ENCODE peak calls at places on chromosomes 4 and X, in nine cellular contexts. M, C, F, V, S, Q, I, O and H are unnamed samples.

GRCh38 chrX:107505223-107505622 is 55.8 kb downstream of the FRMPD3 start:
- DNase-seq in M (no peak), C (no peak), F (no peak), V (no peak), S (no peak), Q (no peak), I (no peak), O (peak), H (no peak)

GRCh38 chr4:124946696-124947095 is 234.2 kb upstream of the ANKRD50 start:
- DNase-seq in M (no peak), C (no peak), F (no peak), V (no peak), S (no peak), Q (no peak), I (no peak), O (no peak), H (no peak)

GRCh38 chr4:35459045-35459444 is 785.3 kb downstream of the ARAP2 start:
- DNase-seq in M (no peak), C (no peak), F (no peak), V (no peak), S (no peak), Q (no peak), I (no peak), O (no peak), H (no peak)

GRCh38 chr4:1379351-1379781 is 26.9 kb downstream of the NKX1-1 start:
- DNase-seq in M (no peak), C (peak), F (no peak), V (no peak), S (no peak), Q (no peak), I (no peak), O (no peak), H (no peak)

GRCh38 chr4:52019941-52020657 is at the start of gene LRRC66:
- DNase-seq in M (no peak), C (peak), F (peak), V (no peak), S (no peak), Q (no peak), I (no peak), O (peak), H (no peak)

GRCh38 chr4:42278709-42279324 is 118.5 kb upstream of the SHISA3 start:
- DNase-seq in M (no peak), C (no peak), F (no peak), V (no peak), S (no peak), Q (no peak), I (no peak), O (no peak), H (no peak)

GRCh38 chrX:23644744-23645143 is 22.5 kb upstream of the PRDX4 start:
- DNase-seq in M (no peak), C (no peak), F (no peak), V (no peak), S (no peak), Q (no peak), I (no peak), O (no peak), H (no peak)

GRCh38 chrX:105552395-105552794 is 269.9 kb upstream of the NRK start:
- DNase-seq in M (no peak), C (no peak), F (no peak), V (no peak), S (peak), Q (peak), I (no peak), O (peak), H (no peak)

GRCh38 chr4:2320746-2321145 is 58.8 kb upstream of the MXD4 start:
- DNase-seq in M (no peak), C (no peak), F (no peak), V (no peak), S (no peak), Q (no peak), I (no peak), O (no peak), H (no peak)

GRCh38 chrX:45807572-45808425 is 607.1 kb upstream of the DIPK2B start:
- DNase-seq in M (no peak), C (no peak), F (peak), V (no peak), S (peak), Q (no peak), I (peak), O (no peak), H (no peak)

GRCh38 chr4:1576200-1576960 is 107.7 kb downstream of the FAM53A start:
- DNase-seq in M (no peak), C (peak), F (no peak), V (no peak), S (no peak), Q (no peak), I (no peak), O (no peak), H (no peak)

GRCh38 chr4:126850286-126850685 is 782.5 kb upstream of the INTU start:
- DNase-seq in M (no peak), C (no peak), F (peak), V (no peak), S (peak), Q (peak), I (peak), O (peak), H (no peak)

GRCh38 chrX:8844157-8844556 is 43.0 kb upstream of the FAM9A start:
- DNase-seq in M (no peak), C (no peak), F (no peak), V (no peak), S (no peak), Q (no peak), I (no peak), O (peak), H (no peak)

GRCh38 chrX:38166478-38167083 is 54.1 kb downstream of the SRPX start:
- DNase-seq in M (peak), C (no peak), F (peak), V (no peak), S (peak), Q (no peak), I (no peak), O (peak), H (no peak)

GRCh38 chr4:15336410-15337184 is 91.2 kb upstream of the C1QTNF7 start:
- DNase-seq in M (no peak), C (no peak), F (peak), V (no peak), S (peak), Q (peak), I (no peak), O (peak), H (no peak)

GRCh38 chr4:186032259-186032658 is 36.7 kb upstream of the TLR3 start:
- DNase-seq in M (peak), C (no peak), F (peak), V (no peak), S (no peak), Q (no peak), I (no peak), O (peak), H (no peak)

GRCh38 chrX:63349307-63349706 is 1.8 kb downstream of the SPIN4 start:
- DNase-seq in M (peak), C (no peak), F (no peak), V (no peak), S (no peak), Q (no peak), I (no peak), O (peak), H (no peak)

GRCh38 chr4:8039290-8039689 is 99.6 kb upstream of the AFAP1 start:
- DNase-seq in M (no peak), C (no peak), F (peak), V (no peak), S (no peak), Q (no peak), I (no peak), O (no peak), H (no peak)

GRCh38 chr4:48109413-48110263 is 24.4 kb downstream of the TXK start:
- DNase-seq in M (peak), C (no peak), F (peak), V (no peak), S (peak), Q (peak), I (no peak), O (peak), H (no peak)

GRCh38 chr4:147334478-147334877 is 146.4 kb upstream of the EDNRA start:
- DNase-seq in M (no peak), C (no peak), F (peak), V (no peak), S (peak), Q (no peak), I (no peak), O (peak), H (no peak)

GRCh38 chr4:7772708-7773385 is 166.8 kb downstream of the AFAP1 start:
- DNase-seq in M (no peak), C (peak), F (no peak), V (no peak), S (no peak), Q (peak), I (no peak), O (no peak), H (no peak)

GRCh38 chr4:188781655-188782054 is 642.4 kb downstream of the TRIML1 start:
- DNase-seq in M (peak), C (no peak), F (peak), V (no peak), S (no peak), Q (no peak), I (no peak), O (peak), H (no peak)

GRCh38 chr4:150323551-150324325 is 245.5 kb downstream of the DCLK2 start:
- DNase-seq in M (no peak), C (no peak), F (no peak), V (no peak), S (no peak), Q (no peak), I (no peak), O (no peak), H (no peak)

GRCh38 chr4:154741131-154741530 is 2.7 kb upstream of the LRAT start:
- DNase-seq in M (no peak), C (no peak), F (no peak), V (no peak), S (no peak), Q (no peak), I (no peak), O (no peak), H (no peak)

GRCh38 chrX:63784902-63785692 is at the start of gene ARHGEF9:
- DNase-seq in M (no peak), C (peak), F (peak), V (no peak), S (no peak), Q (no peak), I (no peak), O (no peak), H (no peak)

GRCh38 chr4:23728393-23728792 is 161.5 kb downstream of the PPARGC1A start:
- DNase-seq in M (no peak), C (no peak), F (peak), V (no peak), S (peak), Q (peak), I (peak), O (peak), H (no peak)

GRCh38 chr4:168787801-168788200 is 222.3 kb downstream of the CBR4 start:
- DNase-seq in M (no peak), C (no peak), F (no peak), V (no peak), S (peak), Q (no peak), I (no peak), O (no peak), H (no peak)

GRCh38 chrX:16892504-16893362 is 22.6 kb upstream of the RBBP7 start:
- DNase-seq in M (peak), C (peak), F (peak), V (peak), S (peak), Q (peak), I (peak), O (peak), H (no peak)

DNA sequence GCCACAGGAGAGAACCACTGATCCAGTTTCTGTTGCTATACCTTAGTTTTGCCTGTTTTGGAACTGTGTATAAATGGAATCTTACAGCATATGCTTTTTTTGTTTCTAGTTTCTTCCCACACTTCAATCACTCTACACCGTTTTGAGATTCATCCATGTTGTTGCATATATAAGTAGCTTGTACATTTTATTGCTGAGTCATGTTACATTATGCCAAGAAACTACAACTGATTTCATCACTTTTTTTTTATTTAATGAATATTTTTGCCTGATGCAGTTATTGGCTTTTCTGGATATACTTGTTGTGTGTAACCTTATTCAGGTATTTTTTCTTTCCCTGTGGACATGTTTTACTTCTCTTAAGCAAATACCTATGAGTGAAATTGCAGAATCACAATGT is 1135.9 kb downstream of the RAPGEF2 start:
- DNase-seq in M (no peak), C (no peak), F (no peak), V (no peak), S (peak), Q (no peak), I (no peak), O (no peak), H (no peak)
- H3K4me3 ChIP-seq in M (no peak), C (no peak), F (no peak), V (no peak), S (no peak), Q (no peak), I (no peak), O (no peak), H (no peak)

DNA sequence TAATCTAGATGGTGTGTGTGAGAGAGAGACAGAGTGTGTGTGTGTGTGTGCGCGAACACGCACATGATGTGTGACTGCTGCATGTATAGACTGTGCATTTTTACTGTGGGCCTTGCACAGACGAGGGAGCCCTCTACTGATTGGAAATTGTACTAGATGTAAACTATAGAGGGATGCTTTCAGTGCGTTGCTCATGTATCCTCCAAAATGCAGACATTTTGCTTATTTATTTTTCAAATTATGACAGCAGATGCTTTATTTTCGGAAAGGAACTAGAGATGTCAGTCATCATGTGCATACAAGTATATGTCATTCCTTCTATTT is 168.4 kb upstream of the GK2 start:
- DNase-seq in M (peak), C (no peak), F (peak), V (no peak), S (peak), Q (no peak), I (no peak), O (peak), H (no peak)
- H3K4me3 ChIP-seq in M (no peak), C (no peak), F (no peak), V (no peak), S (no peak), Q (no peak), I (no peak), O (no peak), H (no peak)

GRCh38 chrX:68889244-68889643 is 60.4 kb downstream of the EFNB1 start:
- DNase-seq in M (no peak), C (no peak), F (no peak), V (no peak), S (no peak), Q (no peak), I (no peak), O (no peak), H (no peak)
- H3K4me3 ChIP-seq in M (no peak), C (no peak), F (no peak), V (no peak), S (no peak), Q (no peak), I (no peak), O (no peak), H (no peak)

GRCh38 chr4:28481565-28481964 is 1620.9 kb downstream of the STIM2 start:
- DNase-seq in M (no peak), C (no peak), F (no peak), V (no peak), S (no peak), Q (no peak), I (no peak), O (peak), H (no peak)
- H3K4me3 ChIP-seq in M (no peak), C (no peak), F (no peak), V (no peak), S (no peak), Q (no peak), I (no peak), O (no peak), H (no peak)

GRCh38 chr4:13284932-13285331 is 199.2 kb downstream of the RAB28 start:
- DNase-seq in M (no peak), C (no peak), F (no peak), V (no peak), S (no peak), Q (no peak), I (no peak), O (no peak), H (no peak)
- H3K4me3 ChIP-seq in M (no peak), C (no peak), F (no peak), V (no peak), S (no peak), Q (no peak), I (no peak), O (no peak), H (no peak)